ENCODE peak calls at places on chromosomes 1 and 21, in six cellular contexts. E is A549; N is brain microvascular endothelial cell; O is breast epithelium; J is activated naive CD8-positive, alpha-beta T cell treated with anti-CD3 and anti-CD28 coated beads, Interleukin-2, amount 50 U/mL, for 24 hours; I is skeletal muscle cell. K is an unnamed sample.

GRCh38 chr1:107964397-107965111 is 426 bp downstream of the VAV3 start:
- DNase-seq in E (peak), N (no peak), O (no peak), J (peak), I (no peak), K (peak)

GRCh38 chr21:33980276-33980916 is 64.8 kb upstream of the ATP5PO start:
- DNase-seq in E (no peak), N (no peak), O (no peak), J (no peak), I (no peak), K (no peak)

GRCh38 chr1:80882552-80882951 is 918.2 kb upstream of the ADGRL2 start:
- DNase-seq in E (peak), N (peak), O (no peak), J (no peak), I (peak), K (peak)

GRCh38 chr1:37255111-37255795 is 219.1 kb upstream of the ZC3H12A start:
- DNase-seq in E (peak), N (peak), O (no peak), J (peak), I (no peak), K (peak)

GRCh38 chr1:228365321-228366061 is 41.1 kb downstream of the TRIM11 start:
- DNase-seq in E (no peak), N (no peak), O (no peak), J (no peak), I (no peak), K (no peak)

GRCh38 chr1:200116324-200116723 is 88.8 kb downstream of the NR5A2 start:
- DNase-seq in E (no peak), N (no peak), O (no peak), J (no peak), I (no peak), K (no peak)

GRCh38 chr1:151187205-151187604 is 2.8 kb downstream of the VPS72 start:
- DNase-seq in E (no peak), N (no peak), O (no peak), J (no peak), I (no peak), K (no peak)

GRCh38 chr21:25370311-25370744 is 237.0 kb downstream of the MRPL39 start:
- DNase-seq in E (no peak), N (peak), O (no peak), J (peak), I (peak), K (no peak)

GRCh38 chr21:33026878-33027400 is 1.2 kb downstream of the OLIG2 start:
- DNase-seq in E (peak), N (no peak), O (no peak), J (peak), I (no peak), K (no peak)

GRCh38 chr1:53446051-53446450 is 13.1 kb upstream of the DMRTB1 start:
- DNase-seq in E (no peak), N (no peak), O (no peak), J (no peak), I (no peak), K (no peak)

GRCh38 chr1:108877858-108878257 is 1.1 kb downstream of the GPSM2 start:
- DNase-seq in E (no peak), N (no peak), O (no peak), J (no peak), I (no peak), K (no peak)

GRCh38 chr1:206713910-206714312 is 29.2 kb downstream of the MAPKAPK2 start:
- DNase-seq in E (peak), N (no peak), O (no peak), J (no peak), I (no peak), K (no peak)

GRCh38 chr1:39154553-39155361 is 49.7 kb upstream of the MACF1 start:
- DNase-seq in E (peak), N (peak), O (peak), J (no peak), I (no peak), K (peak)

GRCh38 chr1:47561523-47562007 is 123.7 kb downstream of the FOXD2 start:
- DNase-seq in E (no peak), N (no peak), O (no peak), J (no peak), I (no peak), K (peak)

GRCh38 chr1:181135462-181135781 is 46.9 kb downstream of the IER5 start:
- DNase-seq in E (peak), N (peak), O (no peak), J (no peak), I (no peak), K (no peak)

GRCh38 chr1:155920717-155921116 is 9.6 kb upstream of the RIT1 start:
- DNase-seq in E (no peak), N (no peak), O (no peak), J (no peak), I (no peak), K (no peak)

GRCh38 chr1:203175237-203176181 is at the start of gene MYBPH:
- DNase-seq in E (no peak), N (no peak), O (no peak), J (no peak), I (no peak), K (no peak)

GRCh38 chr1:118717893-118718292 is 270.2 kb downstream of the TBX15 start:
- DNase-seq in E (no peak), N (no peak), O (no peak), J (no peak), I (no peak), K (no peak)

GRCh38 chr1:23896491-23896890 is 16.7 kb downstream of the CNR2 start:
- DNase-seq in E (no peak), N (no peak), O (no peak), J (no peak), I (no peak), K (no peak)

GRCh38 chr1:109886827-109887226 is 23.8 kb upstream of the CSF1 start:
- DNase-seq in E (no peak), N (no peak), O (no peak), J (no peak), I (no peak), K (no peak)

GRCh38 chr1:75614455-75615379 is 3.8 kb upstream of the SLC44A5 start:
- DNase-seq in E (peak), N (no peak), O (no peak), J (peak), I (no peak), K (no peak)

GRCh38 chr21:34817821-34818662 is 149.2 kb downstream of the CLIC6 start:
- DNase-seq in E (no peak), N (no peak), O (peak), J (no peak), I (no peak), K (no peak)

GRCh38 chr1:11645670-11646265 is 8.5 kb downstream of the FBXO2 start:
- DNase-seq in E (peak), N (peak), O (no peak), J (peak), I (no peak), K (peak)

GRCh38 chr1:10793129-10793651 is 3.3 kb downstream of the CASZ1 start:
- DNase-seq in E (peak), N (no peak), O (no peak), J (no peak), I (no peak), K (no peak)

GRCh38 chr1:62175568-62176179 is 19.0 kb upstream of the L1TD1 start:
- DNase-seq in E (peak), N (peak), O (no peak), J (peak), I (no peak), K (peak)

GRCh38 chr1:88462481-88463261 is 221.4 kb upstream of the PKN2 start:
- DNase-seq in E (peak), N (no peak), O (no peak), J (no peak), I (no peak), K (no peak)

GRCh38 chr21:45957986-45958610 is 23.5 kb upstream of the COL6A1 start:
- DNase-seq in E (no peak), N (peak), O (peak), J (no peak), I (peak), K (no peak)

GRCh38 chr21:16002872-16003466 is 273.2 kb downstream of the USP25 start:
- DNase-seq in E (peak), N (peak), O (no peak), J (no peak), I (peak), K (no peak)

GRCh38 chr1:26405281-26405915 is 5.2 kb upstream of the LIN28A start:
- DNase-seq in E (no peak), N (peak), O (no peak), J (no peak), I (no peak), K (peak)

GRCh38 chr1:50779811-50780210 is 180.3 kb downstream of the FAF1 start:
- DNase-seq in E (no peak), N (no peak), O (no peak), J (no peak), I (no peak), K (no peak)

GRCh38 chr1:2797741-2798016 is 3.8 kb downstream of the TTC34 start:
- DNase-seq in E (no peak), N (no peak), O (no peak), J (no peak), I (no peak), K (no peak)

GRCh38 chr1:81430955-81431646 is 369.6 kb upstream of the ADGRL2 start:
- DNase-seq in E (no peak), N (no peak), O (no peak), J (no peak), I (no peak), K (no peak)

GRCh38 chr1:42170779-42171621 is 6.5 kb upstream of the GUCA2A start:
- DNase-seq in E (no peak), N (no peak), O (no peak), J (no peak), I (no peak), K (no peak)

GRCh38 chr1:2415801-2416208 is 3.4 kb upstream of the PEX10 start:
- DNase-seq in E (no peak), N (no peak), O (no peak), J (peak), I (no peak), K (no peak)

GRCh38 chr1:205597691-205598314 is 34.0 kb downstream of the ELK4 start:
- DNase-seq in E (no peak), N (no peak), O (no peak), J (no peak), I (peak), K (no peak)

GRCh38 chr1:234929369-234929768 is 199.3 kb downstream of the TOMM20 start:
- DNase-seq in E (no peak), N (no peak), O (no peak), J (no peak), I (no peak), K (no peak)

K was measured in PC-9.